ENCODE peak calls at places on chromosomes 5 and 9, in four cellular contexts. One of them, this sample, is unnamed.

GRCh38 chr5:159206818-159207217 is 2.5 kb downstream of the RNF145 start:
- DNase-seq in tibial artery: no peak
- DNase-seq in AG09319: no peak
- DNase-seq in pancreas: no peak
- DNase-seq in this sample: no peak

GRCh38 chr5:77893225-77893860 is 117.2 kb upstream of the TBCA start:
- DNase-seq in tibial artery: no peak
- DNase-seq in AG09319: peak
- DNase-seq in pancreas: no peak
- DNase-seq in this sample: no peak

GRCh38 chr9:131776036-131776435 is 36.2 kb upstream of the RAPGEF1 start:
- DNase-seq in pancreas: no peak
- DNase-seq in AG09319: no peak
- DNase-seq in tibial artery: no peak
- DNase-seq in this sample: no peak

GRCh38 chr9:70159630-70160029 is 99.1 kb upstream of the SMC5 start:
- DNase-seq in tibial artery: no peak
- DNase-seq in pancreas: no peak
- DNase-seq in AG09319: no peak
- DNase-seq in this sample: no peak

GRCh38 chr9:114348906-114349482 is 19.3 kb downstream of the ORM2 start:
- DNase-seq in tibial artery: peak
- DNase-seq in AG09319: peak
- DNase-seq in pancreas: peak
- DNase-seq in this sample: no peak

GRCh38 chr5:60886158-60886557 is 42.1 kb upstream of the ELOVL7 start:
- DNase-seq in pancreas: no peak
- DNase-seq in tibial artery: no peak
- DNase-seq in AG09319: no peak
- DNase-seq in this sample: no peak

GRCh38 chr9:127919253-127919815 is 2.5 kb upstream of the ST6GALNAC4 start:
- DNase-seq in tibial artery: peak
- DNase-seq in AG09319: peak
- DNase-seq in pancreas: peak
- DNase-seq in this sample: no peak

GRCh38 chr5:93107141-93107540 is 473.9 kb downstream of the NR2F1-AS1 start:
- DNase-seq in tibial artery: no peak
- DNase-seq in pancreas: no peak
- DNase-seq in AG09319: no peak
- DNase-seq in this sample: no peak

GRCh38 chr5:172667786-172668735 is 27.0 kb downstream of the NEURL1B start:
- DNase-seq in pancreas: no peak
- DNase-seq in tibial artery: no peak
- DNase-seq in AG09319: no peak
- DNase-seq in this sample: no peak

GRCh38 chr5:126354012-126354856 is 69.0 kb upstream of the GRAMD2B start:
- DNase-seq in pancreas: no peak
- DNase-seq in tibial artery: no peak
- DNase-seq in AG09319: peak
- DNase-seq in this sample: no peak

GRCh38 chr9:91682806-91683205 is 259.2 kb upstream of the NFIL3 start:
- DNase-seq in tibial artery: no peak
- DNase-seq in AG09319: no peak
- DNase-seq in pancreas: no peak
- DNase-seq in this sample: no peak

GRCh38 chr9:89600831-89601230 is 4.0 kb upstream of the GADD45G start:
- DNase-seq in pancreas: no peak
- DNase-seq in tibial artery: no peak
- DNase-seq in AG09319: no peak
- DNase-seq in this sample: no peak

GRCh38 chr5:130136300-130136699 is 232.0 kb downstream of the CHSY3 start:
- DNase-seq in pancreas: no peak
- DNase-seq in tibial artery: no peak
- DNase-seq in AG09319: no peak
- DNase-seq in this sample: no peak

GRCh38 chr5:12316812-12317211 is 412.6 kb upstream of the CTNND2 start:
- DNase-seq in pancreas: no peak
- DNase-seq in tibial artery: no peak
- DNase-seq in AG09319: no peak
- DNase-seq in this sample: no peak

DNA sequence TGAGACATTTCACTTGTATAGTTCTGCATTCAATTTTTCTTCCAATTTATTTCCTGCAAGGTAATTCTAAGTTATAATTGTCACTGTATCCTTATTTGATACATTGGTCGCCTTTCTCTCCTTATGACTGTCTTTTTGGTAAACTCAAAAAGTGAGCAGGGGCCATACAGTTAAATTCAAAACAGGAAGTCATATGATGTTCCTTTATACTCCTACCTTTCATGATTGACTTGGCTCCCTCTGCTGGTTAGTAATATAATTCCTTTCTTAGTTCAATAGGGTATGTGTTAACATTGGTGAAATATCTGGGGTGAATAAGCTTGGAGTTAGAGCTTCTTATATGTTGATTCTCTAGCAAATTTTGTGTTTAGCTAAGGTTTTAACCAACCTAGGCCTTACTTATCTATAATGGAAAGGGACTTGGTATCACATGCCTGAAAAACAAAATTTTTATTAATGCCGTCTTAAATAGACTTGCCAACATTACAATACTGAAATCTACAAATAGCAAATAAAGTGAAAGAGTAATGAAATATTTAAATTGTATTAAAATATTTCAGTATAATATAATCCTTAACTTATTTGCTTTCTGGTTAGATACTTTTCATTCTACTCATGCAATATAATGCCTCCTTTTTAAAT is 6.0 kb upstream of the NIPBL start:
- DNase-seq in tibial artery: no peak
- DNase-seq in AG09319: no peak
- DNase-seq in pancreas: no peak
- DNase-seq in this sample: no peak
- TF ChIP-seq CTCF in tibial artery: peak
- TF ChIP-seq CTCF in AG09319: peak
- TF ChIP-seq CTCF in pancreas: peak
- TF ChIP-seq CTCF in this sample: peak

DNA sequence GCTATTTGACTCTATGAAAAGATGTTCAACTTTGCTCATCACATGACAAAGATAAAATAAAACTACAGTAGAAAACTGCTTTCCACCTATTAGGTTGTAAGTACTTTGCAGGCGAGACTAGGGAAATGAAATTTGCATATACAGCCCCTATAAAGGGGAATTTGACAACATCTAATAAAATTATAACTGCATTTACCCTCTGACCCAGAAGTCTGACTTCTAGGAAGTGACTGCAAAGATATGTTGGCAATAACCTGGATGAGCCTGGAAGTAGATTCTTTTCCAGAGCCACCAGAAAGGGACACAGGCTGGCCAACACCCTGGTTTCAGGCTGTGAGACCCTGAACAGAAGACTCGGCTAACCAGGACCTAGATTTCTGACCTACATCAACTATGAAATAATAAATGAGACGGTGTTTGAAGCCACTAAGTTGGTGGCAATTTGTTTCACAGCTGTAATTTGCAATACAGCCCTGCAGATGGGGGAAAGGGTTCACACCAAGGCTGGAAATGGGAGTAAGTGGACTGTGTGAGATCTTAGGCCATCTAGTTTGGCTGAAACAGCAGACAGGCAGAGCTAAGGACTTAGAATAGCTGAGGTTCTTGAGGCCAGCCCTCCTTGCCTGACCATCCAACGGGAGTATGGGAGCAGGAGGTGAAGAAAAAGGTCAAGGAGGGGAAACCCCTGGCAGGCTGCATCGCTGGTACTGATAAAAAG is 106.6 kb downstream of the SIL1 start:
- DNase-seq in AG09319: no peak
- DNase-seq in tibial artery: no peak
- DNase-seq in pancreas: no peak
- DNase-seq in this sample: no peak
- TF ChIP-seq CTCF in AG09319: no peak
- TF ChIP-seq CTCF in tibial artery: peak
- TF ChIP-seq CTCF in pancreas: no peak
- TF ChIP-seq CTCF in this sample: no peak

GRCh38 chr9:108864446-108864845 is 2.4 kb downstream of the ACTL7A start:
- DNase-seq in AG09319: no peak
- DNase-seq in pancreas: no peak
- DNase-seq in tibial artery: no peak
- DNase-seq in this sample: no peak
- TF ChIP-seq CTCF in AG09319: no peak
- TF ChIP-seq CTCF in pancreas: no peak
- TF ChIP-seq CTCF in tibial artery: no peak
- TF ChIP-seq CTCF in this sample: no peak

DNA sequence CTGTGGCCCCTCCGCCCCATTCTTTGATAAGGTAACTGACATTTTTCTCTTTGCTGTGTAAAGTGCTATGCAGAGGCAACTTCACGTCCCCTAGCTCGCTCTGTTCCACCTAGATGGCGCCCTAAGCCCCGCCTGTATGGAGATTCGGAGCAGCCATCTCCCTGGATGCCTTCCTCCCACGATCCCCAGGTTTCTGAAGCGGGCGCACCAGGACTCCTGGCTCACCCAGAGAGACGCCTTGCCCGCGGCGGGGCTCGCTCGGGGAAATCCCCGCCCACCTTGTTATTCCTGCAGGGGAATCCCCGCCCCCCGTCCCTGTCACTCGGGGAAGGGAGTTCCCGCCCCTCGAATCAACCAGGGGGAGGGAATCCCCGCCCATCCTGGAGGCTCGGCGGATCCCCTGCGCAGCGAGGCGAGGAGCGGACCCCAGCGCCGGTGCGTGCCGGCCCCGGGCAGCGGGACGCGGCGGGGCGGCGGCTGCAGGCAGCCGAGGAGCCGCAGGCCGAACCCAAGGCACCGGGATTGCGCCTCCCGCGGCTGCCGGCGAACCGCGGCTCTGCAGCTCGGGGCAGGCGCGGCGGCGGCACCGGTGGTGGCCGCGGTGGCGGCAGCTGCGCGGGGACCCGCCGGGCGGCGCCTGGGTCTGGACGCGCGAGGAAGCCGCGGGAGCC is at the start of gene PDZD2:
- DNase-seq in AG09319: no peak
- DNase-seq in pancreas: peak
- DNase-seq in tibial artery: peak
- DNase-seq in this sample: peak
- TF ChIP-seq CTCF in AG09319: peak
- TF ChIP-seq CTCF in pancreas: no peak
- TF ChIP-seq CTCF in tibial artery: peak
- TF ChIP-seq CTCF in this sample: no peak

GRCh38 chr5:15008911-15009310 is 137.3 kb upstream of the ANKH start:
- DNase-seq in tibial artery: no peak
- DNase-seq in AG09319: no peak
- DNase-seq in pancreas: no peak
- DNase-seq in this sample: no peak

GRCh38 chr5:15007549-15008142 is 136.1 kb upstream of the ANKH start:
- DNase-seq in AG09319: no peak
- DNase-seq in pancreas: no peak
- DNase-seq in tibial artery: no peak
- DNase-seq in this sample: no peak

GRCh38 chr5:15010936-15011335 is 139.4 kb upstream of the ANKH start:
- DNase-seq in tibial artery: no peak
- DNase-seq in AG09319: no peak
- DNase-seq in pancreas: no peak
- DNase-seq in this sample: no peak

GRCh38 chr5:15009420-15009819 is 137.8 kb upstream of the ANKH start:
- DNase-seq in AG09319: peak
- DNase-seq in tibial artery: no peak
- DNase-seq in pancreas: no peak
- DNase-seq in this sample: no peak

GRCh38 chr5:15008476-15008875 is 136.9 kb upstream of the ANKH start:
- DNase-seq in AG09319: peak
- DNase-seq in pancreas: peak
- DNase-seq in tibial artery: peak
- DNase-seq in this sample: peak
- TF ChIP-seq CTCF in AG09319: no peak
- TF ChIP-seq CTCF in pancreas: no peak
- TF ChIP-seq CTCF in tibial artery: no peak
- TF ChIP-seq CTCF in this sample: no peak

DNA sequence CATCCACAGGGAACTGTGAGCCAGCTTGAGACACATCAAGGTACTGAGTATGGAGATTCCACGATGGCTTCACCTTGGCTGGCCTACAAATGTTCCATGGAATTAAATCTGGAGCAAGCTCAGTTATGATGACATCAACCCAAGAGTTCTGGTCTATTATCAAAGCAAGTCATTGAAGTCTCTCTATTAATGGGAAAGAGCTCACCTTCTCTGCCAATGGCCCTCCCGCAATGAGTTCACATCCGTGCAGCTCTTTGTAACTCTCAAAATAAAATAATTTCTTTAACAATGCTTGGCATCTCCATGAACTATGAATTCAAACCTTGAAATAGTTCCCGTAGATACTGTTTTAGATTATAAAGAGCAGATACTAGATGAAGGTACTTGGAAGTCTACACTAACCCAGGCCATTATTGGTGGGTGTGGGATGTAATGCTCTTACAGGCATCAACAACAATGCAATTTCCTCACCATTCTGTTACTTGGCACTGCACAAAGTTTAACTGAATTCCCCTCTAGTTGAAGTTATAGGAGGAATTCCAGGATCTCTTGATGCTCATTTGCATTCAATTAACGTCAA is 55.4 kb downstream of the ZNF474 start:
- DNase-seq in AG09319: no peak
- DNase-seq in pancreas: no peak
- DNase-seq in tibial artery: no peak
- DNase-seq in this sample: no peak
- TF ChIP-seq CTCF in AG09319: no peak
- TF ChIP-seq CTCF in pancreas: no peak
- TF ChIP-seq CTCF in tibial artery: no peak
- TF ChIP-seq CTCF in this sample: no peak